ENCODE peak calls at places on chromosomes 4 and X, in four cellular contexts. V is activated CD4-positive, alpha-beta T cell treated with anti-CD3 and anti-CD28 coated beads for 24 hours; W is HFF-Myc; S is stimulated activated CD4-positive, alpha-beta T cell treated with anti-CD3 and anti-CD28 coated beads, Interleukin-15, amount 100 ng/mL, for 1 hour. O is an unnamed sample.

GRCh38 chr4:82050806-82051205 is 323.0 kb downstream of the HNRNPD start:
- DNase-seq in V (no peak), W (no peak), S (no peak), O (no peak)

GRCh38 chr4:156992943-156993342 is 21.3 kb upstream of the PDGFC start:
- DNase-seq in V (no peak), W (no peak), S (no peak), O (no peak)

GRCh38 chr4:88860594-88860993 is 163.0 kb upstream of the NAP1L5 start:
- DNase-seq in V (no peak), W (no peak), S (no peak), O (no peak)

GRCh38 chr4:112213091-112213490 is 18.5 kb upstream of the AP1AR start:
- DNase-seq in V (no peak), W (no peak), S (no peak), O (no peak)

GRCh38 chr4:135418353-135418752 is 1216.8 kb upstream of the PABPC4L start:
- DNase-seq in V (no peak), W (no peak), S (no peak), O (no peak)

GRCh38 chrX:154693394-154693793 is 40.0 kb upstream of the CTAG2 start:
- DNase-seq in V (no peak), W (no peak), S (no peak), O (no peak)

GRCh38 chr4:87406462-87406861 is 15.5 kb upstream of the HSD17B11 start:
- DNase-seq in V (no peak), W (no peak), S (no peak), O (no peak)

GRCh38 chrX:132613801-132614200 is 125.0 kb upstream of the MBNL3 start:
- DNase-seq in V (no peak), W (no peak), S (no peak), O (no peak)

GRCh38 chrX:130055899-130056298 is 54.4 kb downstream of the ELF4 start:
- DNase-seq in V (no peak), W (no peak), S (no peak), O (no peak)

GRCh38 chrX:56745019-56745418 is 16.0 kb downstream of the NBDY start:
- DNase-seq in V (no peak), W (peak), S (no peak), O (no peak)

GRCh38 chr4:2291705-2292651 is 30.1 kb upstream of the MXD4 start:
- DNase-seq in V (no peak), W (no peak), S (no peak), O (no peak)

GRCh38 chrX:48574270-48575266 is at the start of gene RBM3:
- DNase-seq in V (peak), W (peak), S (peak), O (no peak)

GRCh38 chr4:119841361-119841760 is 212.8 kb upstream of the PDE5A start:
- DNase-seq in V (no peak), W (no peak), S (no peak), O (no peak)

GRCh38 chr4:33160126-33160525 is 2440.0 kb downstream of the PCDH7 start:
- DNase-seq in V (no peak), W (peak), S (no peak), O (no peak)

GRCh38 chr4:164169591-164169990 is 584.3 kb upstream of the SMIM31 start:
- DNase-seq in V (no peak), W (no peak), S (no peak), O (no peak)

GRCh38 chr4:112061418-112061817 is 83.8 kb upstream of the FAM241A start:
- DNase-seq in V (no peak), W (no peak), S (no peak), O (no peak)

GRCh38 chr4:124713213-124713592 is 671 bp upstream of the ANKRD50 start:
- DNase-seq in V (peak), W (no peak), S (no peak), O (no peak)

GRCh38 chrX:31547816-31548215 is 476.0 kb upstream of the FTHL17 start:
- DNase-seq in V (no peak), W (no peak), S (no peak), O (no peak)

GRCh38 chrX:17464196-17464595 is 89.2 kb downstream of the NHS start:
- DNase-seq in V (no peak), W (no peak), S (no peak), O (no peak)

GRCh38 chrX:119729408-119730201 is 28.8 kb upstream of the SOWAHD start:
- DNase-seq in V (peak), W (no peak), S (peak), O (peak)

GRCh38 chr4:78247541-78248285 is 190.6 kb downstream of the FRAS1 start:
- DNase-seq in V (no peak), W (no peak), S (no peak), O (no peak)

GRCh38 chr4:98557497-98557896 is 100.9 kb downstream of the TSPAN5 start:
- DNase-seq in V (no peak), W (no peak), S (no peak), O (no peak)

GRCh38 chrX:25858273-25858880 is 279.8 kb upstream of the MAGEB18 start:
- DNase-seq in V (no peak), W (no peak), S (no peak), O (no peak)

GRCh38 chr4:62683799-62684566 is 1483.9 kb downstream of the ADGRL3 start:
- DNase-seq in V (no peak), W (no peak), S (no peak), O (no peak)

GRCh38 chr4:141763373-141763772 is 127.0 kb downstream of the IL15 start:
- DNase-seq in V (no peak), W (no peak), S (no peak), O (no peak)

GRCh38 chr4:48603366-48604003 is 113.4 kb downstream of the ZAR1 start:
- DNase-seq in V (no peak), W (no peak), S (no peak), O (no peak)

GRCh38 chr4:148962539-148963290 is 520.5 kb upstream of the NR3C2 start:
- DNase-seq in V (no peak), W (no peak), S (no peak), O (no peak)

GRCh38 chrX:122583526-122583925 is 600.6 kb upstream of the GRIA3 start:
- DNase-seq in V (no peak), W (no peak), S (no peak), O (no peak)

GRCh38 chrX:49761481-49761880 is 65.7 kb upstream of the PAGE1 start:
- DNase-seq in V (no peak), W (no peak), S (no peak), O (no peak)

GRCh38 chr4:36712013-36712412 is 430.6 kb downstream of the DTHD1 start:
- DNase-seq in V (no peak), W (no peak), S (no peak), O (no peak)

GRCh38 chrX:72430405-72430968 is 124.8 kb upstream of the CITED1 start:
- DNase-seq in V (no peak), W (no peak), S (no peak), O (no peak)

GRCh38 chr4:76208005-76208765 is 5.4 kb downstream of the SCARB2 start:
- DNase-seq in V (no peak), W (peak), S (no peak), O (no peak)

GRCh38 chr4:13292372-13292771 is 191.8 kb downstream of the RAB28 start:
- DNase-seq in V (no peak), W (no peak), S (no peak), O (no peak)

GRCh38 chr4:48409203-48409602 is 67.9 kb downstream of the SLAIN2 start:
- DNase-seq in V (no peak), W (no peak), S (no peak), O (no peak)

GRCh38 chrX:13937370-13938052 is 92.2 kb downstream of the GEMIN8 start:
- DNase-seq in V (no peak), W (no peak), S (no peak), O (no peak)

O was measured in GM18507.